ENCODE peak calls at places on chromosomes 11 and 22, in seven cellular contexts. One of them, this sample, is unnamed.

GRCh38 chr22:27866136-27867091 is 52.6 kb downstream of the PITPNB start:
- DNase-seq in keratinocyte: peak
- DNase-seq in tibial nerve: peak
- DNase-seq in cardiac muscle cell: no peak
- DNase-seq in SJSA1: no peak
- DNase-seq in fibroblast of mammary gland: peak
- DNase-seq in epithelial cell of esophagus: peak
- DNase-seq in this sample: peak

GRCh38 chr11:94958118-94958517 is 15.2 kb downstream of the CWC15 start:
- DNase-seq in keratinocyte: no peak
- DNase-seq in epithelial cell of esophagus: peak
- DNase-seq in SJSA1: no peak
- DNase-seq in fibroblast of mammary gland: peak
- DNase-seq in cardiac muscle cell: no peak
- DNase-seq in tibial nerve: no peak
- DNase-seq in this sample: no peak

GRCh38 chr11:126134461-126135155 is 71.9 kb upstream of the CDON start:
- DNase-seq in tibial nerve: no peak
- DNase-seq in SJSA1: no peak
- DNase-seq in keratinocyte: no peak
- DNase-seq in cardiac muscle cell: no peak
- DNase-seq in epithelial cell of esophagus: no peak
- DNase-seq in fibroblast of mammary gland: no peak
- DNase-seq in this sample: peak

GRCh38 chr11:6402061-6402470 is 11.8 kb downstream of the SMPD1 start:
- DNase-seq in SJSA1: no peak
- DNase-seq in tibial nerve: no peak
- DNase-seq in fibroblast of mammary gland: no peak
- DNase-seq in epithelial cell of esophagus: no peak
- DNase-seq in cardiac muscle cell: no peak
- DNase-seq in keratinocyte: no peak
- DNase-seq in this sample: no peak

GRCh38 chr11:6437993-6438392 is 2.8 kb downstream of the HPX start:
- DNase-seq in fibroblast of mammary gland: no peak
- DNase-seq in cardiac muscle cell: no peak
- DNase-seq in SJSA1: no peak
- DNase-seq in tibial nerve: no peak
- DNase-seq in keratinocyte: no peak
- DNase-seq in epithelial cell of esophagus: no peak
- DNase-seq in this sample: no peak

GRCh38 chr11:11992813-11993212 is 15.6 kb downstream of the DKK3 start:
- DNase-seq in epithelial cell of esophagus: no peak
- DNase-seq in keratinocyte: no peak
- DNase-seq in cardiac muscle cell: no peak
- DNase-seq in SJSA1: no peak
- DNase-seq in tibial nerve: no peak
- DNase-seq in fibroblast of mammary gland: no peak
- DNase-seq in this sample: no peak

GRCh38 chr11:102546923-102547471 is 16.4 kb upstream of the MMP7 start:
- DNase-seq in SJSA1: no peak
- DNase-seq in cardiac muscle cell: no peak
- DNase-seq in epithelial cell of esophagus: no peak
- DNase-seq in fibroblast of mammary gland: no peak
- DNase-seq in keratinocyte: no peak
- DNase-seq in tibial nerve: no peak
- DNase-seq in this sample: no peak

GRCh38 chr22:23220485-23221350 is 40.4 kb downstream of the BCR start:
- DNase-seq in epithelial cell of esophagus: peak
- DNase-seq in keratinocyte: no peak
- DNase-seq in fibroblast of mammary gland: peak
- DNase-seq in SJSA1: no peak
- DNase-seq in tibial nerve: no peak
- DNase-seq in cardiac muscle cell: no peak
- DNase-seq in this sample: no peak

GRCh38 chr11:129061466-129062194 is 119.0 kb upstream of the TP53AIP1 start:
- DNase-seq in fibroblast of mammary gland: peak
- DNase-seq in epithelial cell of esophagus: peak
- DNase-seq in SJSA1: peak
- DNase-seq in tibial nerve: no peak
- DNase-seq in keratinocyte: peak
- DNase-seq in cardiac muscle cell: no peak
- DNase-seq in this sample: peak

GRCh38 chr11:35483131-35483800 is 42.1 kb downstream of the PAMR1 start:
- DNase-seq in epithelial cell of esophagus: no peak
- DNase-seq in tibial nerve: no peak
- DNase-seq in cardiac muscle cell: no peak
- DNase-seq in SJSA1: peak
- DNase-seq in keratinocyte: no peak
- DNase-seq in fibroblast of mammary gland: peak
- DNase-seq in this sample: no peak

GRCh38 chr11:31808721-31809542 is 2.2 kb downstream of the PAX6 start:
- DNase-seq in cardiac muscle cell: no peak
- DNase-seq in keratinocyte: no peak
- DNase-seq in fibroblast of mammary gland: no peak
- DNase-seq in tibial nerve: no peak
- DNase-seq in SJSA1: no peak
- DNase-seq in epithelial cell of esophagus: no peak
- DNase-seq in this sample: peak

DNA sequence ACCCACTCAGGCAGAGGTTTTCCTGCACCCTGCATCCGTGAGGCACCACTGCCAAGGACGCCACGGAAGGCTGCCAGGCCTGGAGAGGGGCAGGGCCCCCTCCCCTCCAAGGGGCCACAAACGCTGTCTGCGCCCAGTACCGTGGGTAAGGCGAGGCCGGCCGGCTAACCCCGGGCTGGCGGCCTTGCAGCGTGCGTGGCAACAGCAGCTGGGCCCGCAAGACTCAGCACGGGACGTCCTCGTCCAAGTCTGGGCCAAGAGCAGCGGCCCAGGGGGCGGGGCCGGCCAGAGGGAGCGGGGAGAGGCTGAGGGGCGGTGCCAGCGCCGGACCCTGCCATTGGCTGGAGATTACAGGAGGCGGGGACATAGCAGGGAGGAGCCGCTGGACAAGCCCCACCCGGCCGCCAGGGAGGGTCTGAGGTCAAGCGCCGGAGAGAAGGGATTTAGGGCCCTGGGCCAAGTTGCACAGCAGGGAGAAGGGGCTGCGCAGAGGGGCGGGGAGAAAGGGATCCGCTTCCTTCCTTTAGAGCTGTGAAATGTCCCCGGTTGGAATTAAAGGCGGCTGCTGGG is 16.0 kb downstream of the SLC43A1 start:
- DNase-seq in tibial nerve: peak
- DNase-seq in cardiac muscle cell: peak
- DNase-seq in SJSA1: peak
- DNase-seq in epithelial cell of esophagus: peak
- DNase-seq in fibroblast of mammary gland: peak
- DNase-seq in keratinocyte: peak
- DNase-seq in this sample: peak
- H3K4me3 ChIP-seq in tibial nerve: peak
- H3K4me3 ChIP-seq in cardiac muscle cell: no peak
- H3K4me3 ChIP-seq in SJSA1: peak
- H3K4me3 ChIP-seq in epithelial cell of esophagus: peak
- H3K4me3 ChIP-seq in fibroblast of mammary gland: peak
- H3K4me3 ChIP-seq in keratinocyte: peak
- H3K4me3 ChIP-seq in this sample: peak

GRCh38 chr22:39170825-39171622 is 18.5 kb upstream of the CBX7 start:
- DNase-seq in epithelial cell of esophagus: peak
- DNase-seq in keratinocyte: no peak
- DNase-seq in tibial nerve: peak
- DNase-seq in fibroblast of mammary gland: peak
- DNase-seq in SJSA1: peak
- DNase-seq in cardiac muscle cell: peak
- DNase-seq in this sample: peak
- H3K4me3 ChIP-seq in epithelial cell of esophagus: no peak
- H3K4me3 ChIP-seq in keratinocyte: no peak
- H3K4me3 ChIP-seq in tibial nerve: no peak
- H3K4me3 ChIP-seq in fibroblast of mammary gland: no peak
- H3K4me3 ChIP-seq in SJSA1: no peak
- H3K4me3 ChIP-seq in cardiac muscle cell: no peak
- H3K4me3 ChIP-seq in this sample: peak

GRCh38 chr11:120839846-120840402 is 184.0 kb upstream of the TBCEL start:
- DNase-seq in SJSA1: no peak
- DNase-seq in epithelial cell of esophagus: no peak
- DNase-seq in fibroblast of mammary gland: no peak
- DNase-seq in tibial nerve: no peak
- DNase-seq in keratinocyte: no peak
- DNase-seq in cardiac muscle cell: no peak
- DNase-seq in this sample: no peak

GRCh38 chr11:120840661-120841060 is 183.2 kb upstream of the TBCEL start:
- DNase-seq in fibroblast of mammary gland: no peak
- DNase-seq in tibial nerve: no peak
- DNase-seq in keratinocyte: no peak
- DNase-seq in cardiac muscle cell: no peak
- DNase-seq in SJSA1: no peak
- DNase-seq in epithelial cell of esophagus: no peak
- DNase-seq in this sample: no peak

GRCh38 chr11:120842195-120842594 is 181.7 kb upstream of the TBCEL start:
- DNase-seq in fibroblast of mammary gland: peak
- DNase-seq in keratinocyte: no peak
- DNase-seq in SJSA1: no peak
- DNase-seq in epithelial cell of esophagus: no peak
- DNase-seq in cardiac muscle cell: no peak
- DNase-seq in tibial nerve: no peak
- DNase-seq in this sample: no peak

GRCh38 chr11:120841074-120841473 is 182.8 kb upstream of the TBCEL start:
- DNase-seq in SJSA1: no peak
- DNase-seq in epithelial cell of esophagus: no peak
- DNase-seq in keratinocyte: no peak
- DNase-seq in tibial nerve: no peak
- DNase-seq in cardiac muscle cell: no peak
- DNase-seq in fibroblast of mammary gland: no peak
- DNase-seq in this sample: no peak

DNA sequence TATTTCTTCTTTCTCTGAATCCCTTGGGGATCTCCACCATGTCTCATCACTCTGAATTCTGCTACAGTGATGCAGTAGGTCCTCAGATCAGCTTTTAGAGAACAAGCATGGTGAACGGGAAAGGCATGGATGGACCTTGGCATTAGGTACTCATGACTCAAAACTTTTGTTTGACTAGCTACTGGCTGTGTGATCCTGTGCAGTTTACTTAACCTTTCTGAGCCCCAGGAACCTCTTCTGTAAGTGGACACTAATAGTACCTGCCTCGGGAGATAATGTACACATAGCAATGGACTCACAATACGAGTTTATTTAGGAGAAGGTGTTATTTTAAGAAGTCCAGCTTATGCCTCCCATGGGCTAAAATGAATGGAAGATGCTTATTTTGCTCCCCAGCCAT is 184.7 kb upstream of the TBCEL start:
- DNase-seq in fibroblast of mammary gland: no peak
- DNase-seq in cardiac muscle cell: no peak
- DNase-seq in SJSA1: no peak
- DNase-seq in keratinocyte: no peak
- DNase-seq in tibial nerve: no peak
- DNase-seq in epithelial cell of esophagus: no peak
- DNase-seq in this sample: no peak
- H3K4me3 ChIP-seq in fibroblast of mammary gland: no peak
- H3K4me3 ChIP-seq in cardiac muscle cell: no peak
- H3K4me3 ChIP-seq in SJSA1: no peak
- H3K4me3 ChIP-seq in keratinocyte: no peak
- H3K4me3 ChIP-seq in tibial nerve: no peak
- H3K4me3 ChIP-seq in epithelial cell of esophagus: no peak
- H3K4me3 ChIP-seq in this sample: no peak

GRCh38 chr22:42437488-42438292 is 5.5 kb upstream of the NFAM1 start:
- DNase-seq in keratinocyte: no peak
- DNase-seq in SJSA1: peak
- DNase-seq in tibial nerve: peak
- DNase-seq in epithelial cell of esophagus: peak
- DNase-seq in fibroblast of mammary gland: peak
- DNase-seq in cardiac muscle cell: peak
- DNase-seq in this sample: peak

GRCh38 chr22:42436402-42436801 is 4.2 kb upstream of the NFAM1 start:
- DNase-seq in tibial nerve: no peak
- DNase-seq in keratinocyte: no peak
- DNase-seq in cardiac muscle cell: no peak
- DNase-seq in SJSA1: no peak
- DNase-seq in epithelial cell of esophagus: no peak
- DNase-seq in fibroblast of mammary gland: no peak
- DNase-seq in this sample: no peak

GRCh38 chr22:42439821-42440674 is 7.8 kb upstream of the NFAM1 start:
- DNase-seq in tibial nerve: no peak
- DNase-seq in keratinocyte: no peak
- DNase-seq in cardiac muscle cell: no peak
- DNase-seq in fibroblast of mammary gland: peak
- DNase-seq in epithelial cell of esophagus: peak
- DNase-seq in SJSA1: no peak
- DNase-seq in this sample: no peak

GRCh38 chr22:42439021-42439420 is 6.8 kb upstream of the NFAM1 start:
- DNase-seq in epithelial cell of esophagus: no peak
- DNase-seq in SJSA1: no peak
- DNase-seq in keratinocyte: no peak
- DNase-seq in fibroblast of mammary gland: no peak
- DNase-seq in cardiac muscle cell: no peak
- DNase-seq in tibial nerve: no peak
- DNase-seq in this sample: no peak

GRCh38 chr22:42438293-42438650 is 6.1 kb upstream of the NFAM1 start:
- DNase-seq in keratinocyte: no peak
- DNase-seq in SJSA1: no peak
- DNase-seq in fibroblast of mammary gland: no peak
- DNase-seq in cardiac muscle cell: no peak
- DNase-seq in tibial nerve: no peak
- DNase-seq in epithelial cell of esophagus: no peak
- DNase-seq in this sample: no peak
- H3K4me3 ChIP-seq in keratinocyte: no peak
- H3K4me3 ChIP-seq in SJSA1: no peak
- H3K4me3 ChIP-seq in fibroblast of mammary gland: no peak
- H3K4me3 ChIP-seq in cardiac muscle cell: peak
- H3K4me3 ChIP-seq in tibial nerve: no peak
- H3K4me3 ChIP-seq in epithelial cell of esophagus: no peak
- H3K4me3 ChIP-seq in this sample: no peak

GRCh38 chr11:19931141-19931767 is 218.6 kb downstream of the NAV2 start:
- DNase-seq in SJSA1: no peak
- DNase-seq in cardiac muscle cell: no peak
- DNase-seq in tibial nerve: no peak
- DNase-seq in epithelial cell of esophagus: no peak
- DNase-seq in keratinocyte: no peak
- DNase-seq in fibroblast of mammary gland: peak
- DNase-seq in this sample: no peak
- H3K4me3 ChIP-seq in SJSA1: peak
- H3K4me3 ChIP-seq in cardiac muscle cell: no peak
- H3K4me3 ChIP-seq in tibial nerve: no peak
- H3K4me3 ChIP-seq in epithelial cell of esophagus: no peak
- H3K4me3 ChIP-seq in keratinocyte: no peak
- H3K4me3 ChIP-seq in fibroblast of mammary gland: no peak
- H3K4me3 ChIP-seq in this sample: no peak

DNA sequence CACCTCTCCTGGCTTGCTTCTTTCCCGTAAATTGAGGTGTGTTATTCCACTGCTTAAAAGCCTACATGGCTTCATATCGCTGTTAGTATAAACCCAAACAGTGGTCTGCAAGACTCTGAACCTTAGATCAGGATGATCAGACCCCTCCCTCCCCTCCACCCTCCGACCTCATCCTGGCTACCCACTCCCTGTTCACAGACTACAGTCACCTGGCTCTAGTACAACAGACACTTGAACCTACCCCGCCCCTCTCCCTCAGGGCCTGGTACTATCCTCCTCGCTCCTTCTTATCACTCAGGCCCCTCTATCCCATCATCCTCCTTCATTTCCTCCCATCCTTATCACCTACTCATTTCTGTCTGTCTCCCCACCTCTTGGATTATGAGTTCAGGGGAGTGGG is 20.1 kb downstream of the PTPRJ start:
- DNase-seq in keratinocyte: no peak
- DNase-seq in tibial nerve: no peak
- DNase-seq in epithelial cell of esophagus: no peak
- DNase-seq in cardiac muscle cell: no peak
- DNase-seq in fibroblast of mammary gland: no peak
- DNase-seq in SJSA1: no peak
- DNase-seq in this sample: no peak
- H3K4me3 ChIP-seq in keratinocyte: no peak
- H3K4me3 ChIP-seq in tibial nerve: no peak
- H3K4me3 ChIP-seq in epithelial cell of esophagus: no peak
- H3K4me3 ChIP-seq in cardiac muscle cell: no peak
- H3K4me3 ChIP-seq in fibroblast of mammary gland: no peak
- H3K4me3 ChIP-seq in SJSA1: no peak
- H3K4me3 ChIP-seq in this sample: no peak

This sample was measured in SJCRH30.